ENCODE peak calls at places on chromosomes 6 and 20, in four cellular contexts. E is CD8-positive, alpha-beta T cell; B is fibroblast of lung; W is tibial nerve. V is an unnamed sample.

GRCh38 chr20:59495894-59496510 is 108.3 kb upstream of the PHACTR3 start:
- DNase-seq in E (peak; percentile 55), B (peak; percentile 39), W (peak; percentile 26), V (peak; percentile 57)

GRCh38 chr20:6501061-6501460 is 266.4 kb upstream of the BMP2 start:
- DNase-seq in E (no peak), B (peak; percentile 89), W (no peak), V (no peak)

GRCh38 chr6:132142308-132142707 is 191.1 kb upstream of the CCN2 start:
- DNase-seq in E (no peak), B (peak; percentile 32), W (no peak), V (no peak)

GRCh38 chr6:56335733-56336132 is 88.4 kb upstream of the COL21A1 start:
- DNase-seq in E (no peak), B (peak; percentile 91), W (no peak), V (no peak)

GRCh38 chr6:117265425-117266266 is at the start of gene VGLL2:
- DNase-seq in E (no peak), B (peak; percentile 49), W (no peak), V (no peak)

GRCh38 chr6:159463440-159463839 is 229.6 kb downstream of the SOD2 start:
- DNase-seq in E (no peak), B (peak; percentile 6), W (no peak), V (peak; percentile 19)

GRCh38 chr6:158609455-158610155 is 34.9 kb downstream of the DYNLT1 start:
- DNase-seq in E (no peak), B (no peak), W (no peak), V (no peak)

GRCh38 chr6:128848169-128848935 is 34.6 kb upstream of the LAMA2 start:
- DNase-seq in E (no peak), B (no peak), W (no peak), V (no peak)

GRCh38 chr20:56693217-56693616 is 64.1 kb downstream of the TFAP2C start:
- DNase-seq in E (no peak), B (no peak), W (no peak), V (no peak)

GRCh38 chr6:168784426-168784825 is 343.4 kb downstream of the SMOC2 start:
- DNase-seq in E (no peak), B (no peak), W (no peak), V (no peak)

GRCh38 chr6:132079286-132079685 is 128.1 kb upstream of the CCN2 start:
- DNase-seq in E (no peak), B (no peak), W (no peak), V (no peak)

DNA sequence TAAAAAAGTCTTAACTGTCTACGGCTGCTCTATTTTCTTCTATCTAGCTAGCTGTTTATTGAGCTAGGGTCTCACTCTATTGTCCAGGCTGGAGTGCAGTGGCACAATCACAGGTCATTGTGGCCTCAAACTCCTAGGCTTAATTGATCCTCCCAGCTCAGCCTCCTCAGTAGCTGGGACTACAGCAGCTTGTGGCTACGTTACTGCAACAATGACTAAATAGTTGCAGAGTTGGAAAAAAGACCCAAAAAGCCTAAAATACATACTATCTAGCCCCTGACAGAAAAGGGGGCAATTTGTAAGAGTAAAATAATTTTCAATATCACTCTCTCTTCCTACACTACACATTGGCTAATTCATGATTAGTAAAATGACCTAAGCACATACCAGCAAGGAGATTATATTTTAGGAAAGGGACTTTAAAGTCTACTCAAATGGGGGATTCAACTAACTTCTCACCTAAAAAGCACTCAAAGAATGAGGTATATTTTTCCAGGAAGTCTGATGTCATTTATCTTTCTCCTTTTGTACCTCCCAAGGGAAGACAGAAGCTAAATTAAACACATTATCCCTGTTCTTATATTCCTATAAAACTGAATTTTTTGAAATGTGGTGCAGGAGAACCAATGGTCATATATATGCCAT is 82.8 kb downstream of the ZMYND8 start:
- DNase-seq in E (no peak), B (peak; percentile 84), W (no peak), V (no peak)
- H3K27ac ChIP-seq in E (no peak overlapping the region), B (peak overlapping the region; percentile 53), W (peak overlapping the region; percentile 77), V (peak overlapping the region; percentile 11)

DNA sequence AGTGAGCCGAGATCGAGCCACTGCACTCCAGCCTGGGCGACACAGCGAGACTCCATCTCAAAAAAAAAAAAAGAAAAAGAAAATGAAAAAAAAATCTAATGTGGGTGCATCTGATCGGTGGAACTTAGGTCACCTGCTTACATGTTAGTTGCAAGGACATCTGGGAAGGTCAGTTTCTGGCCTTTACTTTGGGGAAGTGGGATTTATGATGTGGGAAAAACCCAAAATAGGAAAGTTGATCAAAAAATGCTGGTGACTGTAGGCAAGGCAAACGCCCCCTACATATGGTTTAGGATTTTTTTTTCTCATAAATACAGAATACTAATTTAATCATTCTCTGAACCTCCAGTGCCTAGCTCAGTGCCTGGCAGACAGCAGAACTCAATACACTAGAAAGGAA is 69.2 kb upstream of the PIM1 start:
- DNase-seq in E (no peak), B (no peak), W (no peak), V (no peak)
- H3K4me1 ChIP-seq in E (peaks cover 15% of the 10 kb centered on the region), B (peaks cover 14% of the 10 kb centered on the region), W (peaks cover 21% of the 10 kb centered on the region), V (peaks cover 17% of the 10 kb centered on the region)

DNA sequence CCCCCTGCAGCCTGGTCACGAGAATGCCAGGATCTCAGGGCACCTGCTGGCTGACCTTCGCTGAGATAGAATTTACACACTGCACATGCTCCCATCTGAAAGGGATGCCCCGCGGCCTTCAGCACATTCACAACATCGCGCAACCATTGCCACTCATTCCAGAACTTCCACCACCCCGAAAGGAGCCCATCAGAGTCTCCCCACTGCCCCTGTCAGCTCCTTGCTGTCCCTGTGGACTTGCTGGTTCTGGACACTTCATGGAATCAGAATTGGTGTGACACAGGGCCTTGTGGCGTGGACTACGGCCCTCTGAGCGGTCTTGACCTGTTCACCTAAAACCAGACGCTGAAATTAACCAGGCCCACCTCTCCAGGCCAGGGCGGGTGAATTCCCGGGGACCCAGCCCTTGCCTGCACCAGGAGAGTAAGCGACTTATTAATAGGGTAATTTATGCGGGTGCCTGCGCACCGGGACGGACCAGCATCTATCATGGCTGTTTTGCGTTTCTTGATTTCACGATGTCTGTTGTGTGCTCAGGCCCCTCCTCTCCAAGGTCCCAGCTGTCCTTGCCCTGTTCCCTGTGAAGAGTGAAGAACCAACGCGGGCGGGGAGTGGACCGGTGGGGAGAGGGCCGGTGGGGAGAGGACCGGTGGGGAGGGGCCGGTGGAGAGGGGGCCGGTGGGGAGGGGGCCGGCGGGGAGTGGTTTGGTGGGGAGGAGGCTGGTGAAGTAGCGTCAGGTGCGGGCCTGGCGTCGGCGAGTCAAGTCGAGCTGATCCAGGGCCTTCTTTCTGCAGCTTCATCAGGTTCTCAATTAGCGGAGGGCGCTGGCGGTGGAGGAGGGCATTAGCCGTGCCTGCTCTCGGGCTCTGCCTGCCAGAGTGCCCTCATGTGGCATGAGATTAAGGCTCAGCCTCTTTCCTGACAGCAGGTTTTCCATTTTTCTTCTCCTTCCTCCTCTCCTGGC is 20.9 kb upstream of the BHLHE23 start:
- DNase-seq in E (no peak), B (no peak), W (no peak), V (no peak)
- H3K4me3 ChIP-seq in E (no peak overlapping the region), B (no peak overlapping the region), W (no peak overlapping the region), V (no peak overlapping the region)

GRCh38 chr6:41488064-41488391 is 58.2 kb upstream of the FOXP4 start:
- DNase-seq in E (no peak), B (no peak), W (no peak), V (no peak)
- H3K27ac ChIP-seq in E (no peak overlapping the region), B (no peak overlapping the region), W (no peak overlapping the region), V (no peak overlapping the region)

GRCh38 chr20:10658876-10659632 is 14.7 kb downstream of the JAG1 start:
- DNase-seq in E (no peak), B (peak; percentile 54), W (no peak), V (no peak)

GRCh38 chr20:10656270-10656669 is 17.5 kb downstream of the JAG1 start:
- DNase-seq in E (no peak), B (no peak), W (no peak), V (no peak)

GRCh38 chr20:10659651-10660601 is 13.9 kb downstream of the JAG1 start:
- DNase-seq in E (no peak), B (no peak), W (no peak), V (no peak)

GRCh38 chr20:10660661-10661060 is 13.1 kb downstream of the JAG1 start:
- DNase-seq in E (no peak), B (no peak), W (no peak), V (no peak)

GRCh38 chr20:10658051-10658823 is 15.6 kb downstream of the JAG1 start:
- DNase-seq in E (no peak), B (no peak), W (no peak), V (no peak)
- H3K4me1 ChIP-seq in E (no peaks in the 10 kb centered on the region), B (peaks cover 9% of the 10 kb centered on the region), W (peaks cover 12% of the 10 kb centered on the region), V (no peaks in the 10 kb centered on the region)

GRCh38 chr20:35171438-35171752 is 477 bp upstream of the PROCR start:
- DNase-seq in E (no peak), B (no peak), W (no peak), V (no peak)
- H3K4me3 ChIP-seq in E (peak overlapping the region; percentile 40), B (peak overlapping the region; percentile 27), W (peak overlapping the region; percentile 53), V (no peak overlapping the region)

GRCh38 chr6:52517502-52518278 is 59.2 kb downstream of the TRAM2 start:
- DNase-seq in E (no peak), B (peak; percentile 97), W (peak; percentile 55), V (no peak)
- H3K27ac ChIP-seq in E (no peak overlapping the region), B (peak overlapping the region; percentile 96), W (peak overlapping the region; percentile 72), V (no peak overlapping the region)

DNA sequence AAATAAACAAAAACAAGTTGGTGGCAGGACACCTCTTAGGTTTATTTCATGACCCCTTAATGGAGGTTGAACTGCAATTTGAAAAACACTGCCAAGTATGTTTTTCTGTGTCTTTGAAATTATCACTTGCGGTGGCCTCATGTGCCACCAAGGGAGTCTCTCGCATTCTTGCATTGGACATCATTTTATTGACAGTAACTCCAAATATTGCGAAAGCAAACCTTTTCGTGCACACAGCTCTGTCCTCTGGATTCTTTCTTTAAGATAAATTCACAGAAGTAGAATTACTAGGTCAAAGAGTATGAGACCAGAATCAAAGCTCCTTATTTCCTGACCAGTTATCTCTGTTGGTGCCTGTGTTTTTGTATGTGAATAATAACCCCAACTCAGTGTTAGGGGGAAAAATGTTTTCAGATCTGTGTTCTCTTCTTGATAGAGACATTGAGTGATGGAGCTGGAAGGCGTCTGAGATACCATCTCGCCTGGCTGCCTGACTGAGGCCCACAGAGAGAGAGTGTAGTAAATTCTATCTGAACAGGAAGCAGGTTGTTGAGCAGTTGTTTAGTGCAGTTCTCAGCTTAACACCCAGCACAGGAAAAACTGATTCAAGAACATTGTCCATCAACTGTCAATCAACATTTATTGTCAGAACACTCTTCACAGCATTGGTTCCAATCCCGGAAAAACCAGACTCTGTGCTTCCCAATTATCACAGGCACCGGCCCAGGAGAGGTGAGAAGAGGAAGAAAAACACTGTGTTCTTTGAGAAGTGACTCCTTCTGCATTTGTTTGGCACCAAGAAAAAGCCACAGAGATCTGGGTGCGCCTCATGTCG is 2.2 kb upstream of the CCDC167 start:
- DNase-seq in E (no peak), B (no peak), W (no peak), V (no peak)
- H3K4me1 ChIP-seq in E (peaks cover 84% of the 10 kb centered on the region), B (no peaks in the 10 kb centered on the region), W (peaks cover 4% of the 10 kb centered on the region), V (peaks cover 93% of the 10 kb centered on the region)